ENCODE peak calls at places on chromosome 13, in six cellular contexts. N is GM12878, F is IMR-90, U is ovary, P is transverse colon, Z is heart left ventricle. Y is an unnamed sample.

GRCh38 chr13:26787961-26788360 is 27.4 kb upstream of the GPR12 start:
- DNase-seq in N (no peak), F (no peak), U (no peak), P (no peak), Z (no peak), Y (no peak)

GRCh38 chr13:110319774-110320509 is 12.9 kb downstream of the COL4A2 start:
- DNase-seq in N (no peak), F (peak), U (no peak), P (no peak), Z (no peak), Y (no peak)

GRCh38 chr13:65378943-65379519 is 1851.1 kb downstream of the PCDH9 start:
- DNase-seq in N (no peak), F (peak), U (no peak), P (no peak), Z (no peak), Y (peak)

GRCh38 chr13:29922896-29923295 is 72.5 kb upstream of the UBL3 start:
- DNase-seq in N (no peak), F (peak), U (no peak), P (no peak), Z (no peak), Y (no peak)

GRCh38 chr13:105513448-105513847 is 1022.0 kb downstream of the EFNB2 start:
- DNase-seq in N (no peak), F (no peak), U (no peak), P (no peak), Z (no peak), Y (no peak)

GRCh38 chr13:97125051-97125809 is 96.9 kb upstream of the MBNL2 start:
- DNase-seq in N (peak), F (peak), U (peak), P (no peak), Z (no peak), Y (peak)

GRCh38 chr13:80338781-80339577 is 1.9 kb downstream of the SPRY2 start:
- DNase-seq in N (no peak), F (peak), U (peak), P (peak), Z (peak), Y (peak)

GRCh38 chr13:110138009-110138699 is 168.8 kb downstream of the COL4A1 start:
- DNase-seq in N (peak), F (peak), U (peak), P (peak), Z (peak), Y (peak)

GRCh38 chr13:52158629-52159158 is 703 bp downstream of the NEK3 start:
- DNase-seq in N (peak), F (peak), U (peak), P (peak), Z (peak), Y (peak)

GRCh38 chr13:83065136-83065535 is 817.1 kb downstream of the SLITRK1 start:
- DNase-seq in N (no peak), F (peak), U (peak), P (peak), Z (no peak), Y (no peak)

GRCh38 chr13:33318037-33318436 is 32.5 kb upstream of the STARD13 start:
- DNase-seq in N (no peak), F (peak), U (no peak), P (no peak), Z (no peak), Y (no peak)

GRCh38 chr13:69567514-69567913 is 540.1 kb upstream of the ATXN8OS start:
- DNase-seq in N (no peak), F (no peak), U (no peak), P (no peak), Z (no peak), Y (no peak)

GRCh38 chr13:69566104-69566716 is 541.4 kb upstream of the ATXN8OS start:
- DNase-seq in N (peak), F (no peak), U (no peak), P (no peak), Z (no peak), Y (no peak)

GRCh38 chr13:69571606-69572323 is 535.9 kb upstream of the ATXN8OS start:
- DNase-seq in N (no peak), F (no peak), U (no peak), P (no peak), Z (no peak), Y (no peak)
- TF ChIP-seq POLR2A in N (no peak), F (no peak), U (no peak), P (no peak), Z (no peak), Y (no peak)

GRCh38 chr13:49935171-49936084 is 712 bp downstream of the SPRYD7 start:
- DNase-seq in N (no peak), F (peak), U (no peak), P (peak), Z (peak), Y (peak)
- TF ChIP-seq POLR2A in N (no peak), F (no peak), U (no peak), P (no peak), Z (no peak), Y (no peak)

GRCh38 chr13:58160980-58161379 is 529.4 kb downstream of the PCDH17 start:
- DNase-seq in N (no peak), F (no peak), U (no peak), P (no peak), Z (no peak), Y (no peak)
- TF ChIP-seq POLR2A in N (no peak), F (no peak), U (no peak), P (no peak), Z (no peak), Y (no peak)

DNA sequence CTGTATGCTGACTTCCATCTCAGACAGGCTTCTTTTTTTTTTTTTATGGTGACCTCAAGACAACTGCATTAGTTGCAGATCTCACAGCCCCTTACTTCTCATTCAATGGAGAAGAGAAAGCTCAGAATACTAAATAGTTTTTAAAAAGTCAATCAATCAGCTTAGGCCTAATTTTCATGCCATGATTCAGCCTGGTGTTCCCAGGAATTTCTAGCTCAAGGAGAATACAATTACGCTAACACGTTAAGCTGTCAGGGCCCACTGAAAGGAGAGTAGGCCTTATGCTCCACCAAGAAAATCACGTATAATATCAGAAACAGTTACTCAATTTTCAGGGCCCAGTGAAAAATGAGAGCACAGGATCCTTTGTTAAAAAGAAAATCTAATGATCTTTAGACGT is 1596.0 kb upstream of the MIR17HG start:
- DNase-seq in N (no peak), F (no peak), U (no peak), P (no peak), Z (no peak), Y (no peak)
- TF ChIP-seq POLR2A in N (no peak), F (no peak), U (no peak), P (no peak), Z (no peak), Y (no peak)

DNA sequence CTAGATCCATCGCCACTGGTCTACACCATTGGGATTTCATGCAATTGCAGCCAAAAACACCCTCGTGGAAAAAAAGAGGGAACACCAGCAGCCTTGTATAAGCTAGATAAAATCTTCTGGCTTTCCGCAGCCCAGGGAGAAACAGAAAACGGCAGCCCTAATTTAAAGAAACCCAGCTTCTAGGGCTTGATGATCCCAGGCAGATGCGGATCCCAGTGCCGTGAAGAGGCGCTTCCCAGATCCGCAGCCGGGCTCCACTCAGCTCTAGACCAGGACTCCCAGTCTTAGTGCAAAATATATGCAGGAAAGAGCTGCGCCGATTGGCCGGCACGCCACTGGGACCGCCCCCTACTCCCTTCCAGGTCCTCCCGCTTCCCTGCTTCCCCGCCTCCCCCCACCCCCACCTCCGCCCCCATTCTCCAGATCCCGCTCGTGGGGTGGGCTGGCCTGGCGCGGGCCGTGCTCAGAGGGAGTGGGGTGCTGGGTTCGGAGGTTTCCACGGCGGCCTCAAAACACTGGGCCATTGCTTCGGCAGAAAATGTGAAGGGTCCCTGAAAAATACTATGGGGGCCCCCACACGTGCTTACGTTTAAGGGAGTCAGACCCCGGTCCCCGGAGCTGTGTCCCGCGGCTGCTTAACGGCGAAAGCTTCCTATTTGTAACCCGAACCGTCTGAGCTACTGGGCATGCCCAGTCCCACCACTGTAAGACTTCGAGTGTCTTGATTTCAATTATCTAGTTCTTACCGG is 63.1 kb downstream of the SERP2 start:
- DNase-seq in N (no peak), F (peak), U (peak), P (peak), Z (peak), Y (peak)
- TF ChIP-seq POLR2A in N (no peak), F (peak), U (peak), P (peak), Z (peak), Y (peak)

DNA sequence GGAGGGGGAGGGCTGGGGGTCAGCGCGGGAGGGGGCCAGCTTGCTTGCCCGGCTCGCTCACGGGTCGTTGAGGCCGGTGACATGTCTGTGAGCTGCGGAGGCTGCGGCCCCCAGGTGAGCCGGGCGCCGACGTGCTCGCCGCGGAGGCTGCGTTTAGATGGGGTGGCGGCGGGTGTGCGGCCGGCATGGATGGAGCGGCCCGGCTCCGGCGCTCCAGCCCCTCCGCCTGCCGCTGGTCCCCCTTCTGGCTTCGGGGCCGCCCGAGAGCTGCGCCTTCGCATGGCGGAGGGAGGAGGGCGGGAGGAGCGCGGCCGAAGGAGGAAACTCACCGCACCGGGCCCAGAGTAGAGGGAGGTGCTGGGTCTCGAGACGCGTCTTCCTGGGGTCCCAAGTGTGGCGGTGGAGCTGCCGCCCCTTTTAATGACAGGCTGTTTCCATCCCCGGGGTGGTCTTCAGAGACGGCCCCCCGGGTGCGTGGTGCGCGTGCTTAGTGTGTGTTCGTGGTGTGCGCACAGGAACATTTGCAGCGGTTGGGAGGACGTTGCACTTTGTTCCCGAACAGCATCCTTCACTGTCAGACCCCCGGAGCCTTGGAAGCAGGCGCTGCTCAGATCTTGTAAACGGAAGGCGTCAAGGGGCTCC is at the start of gene AKAP11:
- DNase-seq in N (no peak), F (peak), U (no peak), P (peak), Z (peak), Y (peak)
- TF ChIP-seq POLR2A in N (peak), F (no peak), U (peak), P (peak), Z (no peak), Y (peak)

GRCh38 chr13:50355797-50356196 is 340.6 kb downstream of the KCNRG start:
- DNase-seq in N (peak), F (no peak), U (no peak), P (no peak), Z (no peak), Y (no peak)

GRCh38 chr13:50358221-50358620 is 343.0 kb downstream of the KCNRG start:
- DNase-seq in N (no peak), F (no peak), U (no peak), P (no peak), Z (no peak), Y (no peak)

GRCh38 chr13:50357136-50357535 is 341.9 kb downstream of the KCNRG start:
- DNase-seq in N (no peak), F (no peak), U (no peak), P (no peak), Z (no peak), Y (no peak)

GRCh38 chr13:50358715-50359367 is 343.6 kb downstream of the KCNRG start:
- DNase-seq in N (no peak), F (no peak), U (no peak), P (no peak), Z (no peak), Y (no peak)

GRCh38 chr13:50357586-50358118 is 342.4 kb downstream of the KCNRG start:
- DNase-seq in N (no peak), F (peak), U (peak), P (no peak), Z (peak), Y (no peak)
- TF ChIP-seq POLR2A in N (no peak), F (no peak), U (no peak), P (no peak), Z (no peak), Y (no peak)

DNA sequence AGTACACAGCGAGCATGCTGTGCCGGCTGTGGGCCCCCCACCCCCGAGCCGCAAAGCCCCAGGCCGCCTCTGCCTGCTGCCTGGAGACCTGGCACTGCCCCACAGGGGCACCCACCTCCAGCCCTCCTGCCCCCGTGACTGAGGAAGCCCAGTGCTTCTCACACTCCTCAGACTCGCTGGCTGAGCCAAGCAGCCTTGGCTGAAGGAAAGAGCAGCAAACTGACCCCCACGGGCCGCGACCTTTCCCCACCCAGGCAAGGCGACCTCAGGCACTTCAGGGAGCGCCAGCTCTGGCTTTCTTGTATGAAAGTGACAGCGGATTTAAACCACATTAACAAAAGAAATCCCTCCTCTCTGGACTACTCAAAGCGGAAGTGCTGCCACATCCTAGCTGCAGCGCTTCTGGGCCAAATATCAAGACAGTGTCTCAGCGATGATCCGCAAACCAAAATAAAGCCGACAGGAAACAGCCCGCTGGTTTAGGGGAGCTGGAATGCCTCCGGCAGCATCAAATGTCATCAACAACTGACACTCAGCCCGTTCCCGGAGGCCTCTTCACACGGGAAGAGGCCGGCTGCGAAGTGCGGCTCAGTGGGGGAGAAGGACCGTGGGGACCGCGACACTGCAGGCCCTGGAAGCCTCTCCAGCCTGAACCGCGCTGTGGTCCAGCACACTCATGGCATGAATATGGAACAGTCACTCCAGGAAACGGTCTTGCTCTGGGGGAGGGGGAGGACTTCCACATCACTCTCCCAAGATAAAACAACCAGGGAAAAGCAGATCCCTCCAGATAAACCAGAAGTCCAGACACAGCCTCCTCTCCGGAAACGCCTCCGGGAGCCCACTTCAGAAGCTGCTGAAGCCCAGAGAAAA is 1.5 kb downstream of the RASA3 start:
- DNase-seq in N (no peak), F (peak), U (no peak), P (peak), Z (peak), Y (peak)
- TF ChIP-seq POLR2A in N (peak), F (peak), U (no peak), P (peak), Z (no peak), Y (peak)

DNA sequence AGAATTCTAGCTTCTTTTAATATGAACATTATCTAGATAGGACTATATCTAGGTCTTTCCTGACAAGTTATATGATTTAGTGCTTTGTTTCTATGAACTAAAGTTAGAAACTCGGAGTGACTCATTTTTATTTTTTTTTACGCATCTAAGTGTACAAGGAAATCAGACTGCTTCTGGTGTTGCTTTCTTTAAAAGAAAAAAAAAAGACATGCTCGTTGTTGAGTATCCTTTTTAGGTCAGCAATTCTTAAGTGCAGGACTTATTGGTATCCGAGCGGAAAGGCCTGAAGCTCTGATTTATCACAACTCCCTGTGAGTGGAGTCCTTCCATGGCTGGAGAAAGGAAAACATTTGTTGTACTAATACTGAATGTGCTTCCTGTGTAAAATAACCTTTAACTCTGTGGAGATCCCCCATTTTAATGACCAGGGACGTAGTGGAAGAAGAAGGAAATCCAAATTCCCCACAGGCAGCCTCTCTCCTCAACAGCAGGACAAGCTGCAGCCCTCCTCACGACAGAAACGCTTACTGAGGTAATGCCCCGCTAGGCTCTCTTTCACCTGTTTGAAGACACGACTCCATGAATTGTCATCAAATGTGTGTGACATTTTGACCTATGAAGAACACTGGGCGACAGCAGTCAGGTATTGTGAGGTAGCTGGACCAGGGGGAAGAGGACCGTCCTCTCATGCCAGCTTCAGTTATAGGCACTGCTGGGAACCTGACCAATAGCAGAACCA is 17.9 kb upstream of the POMP start:
- DNase-seq in N (no peak), F (no peak), U (no peak), P (no peak), Z (no peak), Y (no peak)
- TF ChIP-seq POLR2A in N (no peak), F (no peak), U (no peak), P (no peak), Z (no peak), Y (no peak)